ENCODE peak calls at places on chromosome 4, in eight cellular contexts. C is breast epithelium, S is iPS DF 6.9, K is ovary, B is keratinocyte, R is SK-N-SH, E is IMR-90, L is HCT116. W is an unnamed sample.

GRCh38 chr4:138051157-138051556 is 191.0 kb downstream of the SLC7A11 start:
- DNase-seq in L (no peak), C (no peak), K (no peak), E (peak; percentile 79), B (no peak), S (no peak), R (no peak), W (no peak)

GRCh38 chr4:53061467-53061866 is 199.3 kb downstream of the RASL11B start:
- DNase-seq in R (no peak), C (no peak), E (no peak), L (no peak), B (no peak), S (no peak), K (no peak), W (no peak)

GRCh38 chr4:141455651-141456050 is 180.7 kb upstream of the IL15 start:
- DNase-seq in C (no peak), L (no peak), E (peak; percentile 22), K (no peak), R (no peak), S (no peak), B (peak; percentile 44), W (no peak)

GRCh38 chr4:128379860-128380259 is 92.2 kb upstream of the PGRMC2 start:
- DNase-seq in L (no peak), K (no peak), C (no peak), S (no peak), R (peak; percentile 25), E (peak; percentile 49), B (no peak), W (peak; percentile 60)

GRCh38 chr4:8457646-8458045 is 17.1 kb downstream of the TRMT44 start:
- DNase-seq in C (no peak), R (no peak), K (no peak), L (no peak), B (no peak), E (no peak), S (no peak), W (no peak)

GRCh38 chr4:183596056-183596757 is 62.8 kb downstream of the RWDD4 start:
- DNase-seq in C (no peak), R (no peak), L (no peak), B (no peak), E (no peak), K (no peak), S (no peak), W (no peak)

GRCh38 chr4:125368161-125368560 is 53.4 kb downstream of the FAT4 start:
- DNase-seq in R (peak; percentile 1), S (no peak), E (peak; percentile 70), K (no peak), C (no peak), B (no peak), L (no peak), W (no peak)

GRCh38 chr4:41120297-41121217 is 93.8 kb downstream of the APBB2 start:
- DNase-seq in R (no peak), K (peak; percentile 92), B (no peak), C (peak; percentile 54), E (peak; percentile 59), L (no peak), S (no peak), W (peak; percentile 66)

GRCh38 chr4:156568041-156568440 is 403.6 kb downstream of the PDGFC start:
- DNase-seq in L (no peak), E (peak; percentile 59), B (no peak), K (no peak), S (no peak), C (no peak), R (no peak), W (no peak)

GRCh38 chr4:83356899-83357661 is 22.4 kb upstream of the HPSE start:
- DNase-seq in S (no peak), K (peak; percentile 24), R (no peak), B (peak; percentile 60), L (peak; percentile 48), C (no peak), E (peak; percentile 91), W (no peak)

GRCh38 chr4:139311909-139312308 is 9.6 kb upstream of the NDUFC1 start:
- DNase-seq in S (no peak), E (no peak), R (no peak), L (no peak), B (no peak), C (no peak), K (no peak), W (no peak)
- H3K4me1 ChIP-seq in S (peaks cover 7% of the 10 kb centered on the region), E (peaks cover 3% of the 10 kb centered on the region), R (no peaks in the 10 kb centered on the region), L (no peaks in the 10 kb centered on the region), B (no peaks in the 10 kb centered on the region), C (no peaks in the 10 kb centered on the region), K (peaks cover 3% of the 10 kb centered on the region), W (peaks cover 12% of the 10 kb centered on the region)

GRCh38 chr4:76211769-76212168 is 1.9 kb downstream of the SCARB2 start:
- DNase-seq in K (no peak), R (no peak), L (no peak), E (no peak), S (no peak), B (no peak), C (no peak), W (no peak)
- H3K4me1 ChIP-seq in K (peaks cover 17% of the 10 kb centered on the region), R (peaks cover 47% of the 10 kb centered on the region), L (peaks cover 35% of the 10 kb centered on the region), E (peaks cover 11% of the 10 kb centered on the region), S (peaks cover 5% of the 10 kb centered on the region), B (peaks cover 44% of the 10 kb centered on the region), C (peaks cover 2% of the 10 kb centered on the region), W (peaks cover 16% of the 10 kb centered on the region)

GRCh38 chr4:4764506-4764905 is 95.0 kb upstream of the MSX1 start:
- DNase-seq in K (no peak), R (no peak), E (no peak), L (no peak), S (no peak), C (no peak), B (no peak), W (no peak)

GRCh38 chr4:4762300-4762699 is 97.2 kb upstream of the MSX1 start:
- DNase-seq in S (no peak), K (no peak), C (no peak), L (no peak), E (no peak), B (no peak), R (no peak), W (no peak)

GRCh38 chr4:4763815-4764202 is 95.7 kb upstream of the MSX1 start:
- DNase-seq in C (no peak), L (peak; percentile 52), S (no peak), R (no peak), B (no peak), E (peak; percentile 6), K (no peak), W (no peak)

GRCh38 chr4:4761128-4761991 is 98.1 kb upstream of the MSX1 start:
- DNase-seq in B (no peak), E (no peak), R (peak; percentile 43), C (no peak), K (no peak), L (peak; percentile 76), S (no peak), W (no peak)

GRCh38 chr4:4762909-4763814 is 96.3 kb upstream of the MSX1 start:
- DNase-seq in C (no peak), B (no peak), K (peak; percentile 18), E (peak; percentile 59), L (peak; percentile 98), R (peak; percentile 84), S (no peak), W (no peak)
- H3K4me1 ChIP-seq in C (no peaks in the 10 kb centered on the region), B (no peaks in the 10 kb centered on the region), K (no peaks in the 10 kb centered on the region), E (no peaks in the 10 kb centered on the region), L (peaks cover 82% of the 10 kb centered on the region), R (peaks cover 18% of the 10 kb centered on the region), S (peaks cover 6% of the 10 kb centered on the region), W (no peaks in the 10 kb centered on the region)

GRCh38 chr4:75891611-75892010 is 10.6 kb downstream of the PPEF2 start:
- DNase-seq in B (no peak), K (no peak), R (no peak), C (no peak), S (no peak), E (no peak), L (no peak), W (no peak)
- H3K4me1 ChIP-seq in B (no peaks in the 10 kb centered on the region), K (no peaks in the 10 kb centered on the region), R (no peaks in the 10 kb centered on the region), C (no peaks in the 10 kb centered on the region), S (no peaks in the 10 kb centered on the region), E (no peaks in the 10 kb centered on the region), L (no peaks in the 10 kb centered on the region), W (no peaks in the 10 kb centered on the region)

DNA sequence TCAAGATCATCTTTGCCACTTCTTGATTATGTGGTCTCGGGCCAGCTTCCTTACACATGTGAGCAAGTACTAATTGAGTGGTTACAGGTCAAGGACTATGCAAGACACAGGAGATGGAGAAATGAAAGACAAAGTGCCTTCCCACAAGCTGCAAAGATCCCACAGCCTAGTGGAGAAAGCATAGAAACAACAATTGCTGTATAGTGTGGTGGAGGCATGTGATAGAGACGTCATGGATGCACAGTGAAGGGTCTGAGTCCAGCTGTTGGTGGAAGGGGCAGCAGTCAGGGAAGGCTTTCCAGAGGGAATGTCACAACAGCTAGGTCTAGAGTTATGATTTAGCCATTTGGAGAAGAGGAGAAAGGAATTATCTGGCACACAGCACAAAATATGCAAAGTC is 210.6 kb downstream of the KDR start:
- DNase-seq in K (no peak), R (no peak), E (no peak), C (no peak), S (no peak), B (no peak), L (no peak), W (no peak)
- H3K4me1 ChIP-seq in K (no peaks in the 10 kb centered on the region), R (no peaks in the 10 kb centered on the region), E (no peaks in the 10 kb centered on the region), C (no peaks in the 10 kb centered on the region), S (no peaks in the 10 kb centered on the region), B (peaks cover 5% of the 10 kb centered on the region), L (no peaks in the 10 kb centered on the region), W (peaks cover 11% of the 10 kb centered on the region)

GRCh38 chr4:76738081-76738931 is 159.6 kb downstream of the SOWAHB start:
- DNase-seq in B (no peak), K (no peak), C (no peak), E (peak; percentile 92), L (no peak), R (no peak), S (no peak), W (peak; percentile 57)

GRCh38 chr4:76744253-76744921 is 153.6 kb downstream of the SOWAHB start:
- DNase-seq in B (no peak), C (no peak), L (no peak), R (no peak), E (peak; percentile 83), K (no peak), S (no peak), W (no peak)

GRCh38 chr4:76740866-76741662 is 156.9 kb downstream of the SOWAHB start:
- DNase-seq in K (no peak), B (no peak), L (no peak), C (no peak), R (no peak), E (no peak), S (no peak), W (no peak)

GRCh38 chr4:76740192-76740591 is 157.8 kb downstream of the SOWAHB start:
- DNase-seq in C (no peak), E (no peak), K (no peak), B (no peak), S (no peak), L (no peak), R (no peak), W (peak; percentile 38)

DNA sequence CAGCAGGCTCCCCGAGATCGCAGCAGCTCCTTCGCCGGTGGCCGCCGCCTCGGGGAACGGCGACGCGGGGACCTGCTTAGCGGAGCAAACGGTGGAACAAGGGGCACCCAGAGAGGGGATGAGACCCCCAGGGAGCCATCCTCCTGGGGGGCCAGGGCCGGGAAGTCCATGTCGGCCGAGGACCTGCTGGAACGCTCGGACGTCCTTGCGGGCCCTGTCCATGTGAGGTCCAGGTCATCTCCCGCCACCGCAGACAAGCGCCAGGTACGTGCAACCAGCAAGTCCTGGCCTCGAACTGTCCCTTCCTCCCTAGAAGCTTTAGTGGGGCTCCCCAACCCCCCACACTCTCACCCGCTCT is 156.3 kb downstream of the SOWAHB start:
- DNase-seq in R (no peak), B (no peak), E (no peak), L (no peak), S (no peak), C (no peak), K (no peak), W (no peak)
- H3K4me1 ChIP-seq in R (peaks cover 24% of the 10 kb centered on the region), B (no peaks in the 10 kb centered on the region), E (peaks cover 37% of the 10 kb centered on the region), L (no peaks in the 10 kb centered on the region), S (no peaks in the 10 kb centered on the region), C (peaks cover 7% of the 10 kb centered on the region), K (peaks cover 5% of the 10 kb centered on the region), W (peaks cover 5% of the 10 kb centered on the region)